ENCODE peak calls at places on chromosomes 2 and 18, in five cellular contexts. M is M059J, V is GM23338, X is A549, K is NCI-H1417. F is an unnamed sample.

GRCh38 chr18:55195863-55196262 is 236.6 kb upstream of the CCDC68 start:
- DNase-seq in K (no peak), M (no peak), X (no peak), V (no peak), F (no peak)

GRCh38 chr18:57008001-57008686 is 138.7 kb upstream of the BOD1L2 start:
- DNase-seq in X (no peak), K (no peak), M (no peak), V (peak; percentile 22), F (no peak)

GRCh38 chr2:96876036-96876810 is 6.3 kb upstream of the SEMA4C start:
- DNase-seq in X (no peak), K (no peak), V (no peak), M (peak; percentile 72), F (no peak)

GRCh38 chr18:37659906-37660305 is 94.3 kb upstream of the CELF4 start:
- DNase-seq in K (no peak), V (no peak), M (no peak), X (no peak), F (no peak)

GRCh38 chr2:119645173-119645846 is 33.7 kb upstream of the TMEM177 start:
- DNase-seq in X (no peak), M (peak; percentile 61), V (no peak), K (no peak), F (peak; percentile 25)

GRCh38 chr18:79953921-79954651 is 2.6 kb upstream of the SLC66A2 start:
- DNase-seq in X (no peak), M (peak; percentile 12), K (peak; percentile 20), V (no peak), F (no peak)

GRCh38 chr18:55264108-55264507 is 304.8 kb upstream of the CCDC68 start:
- DNase-seq in V (peak; percentile 70), K (peak; percentile 22), X (no peak), M (peak; percentile 31), F (no peak)

GRCh38 chr2:12717988-12718661 is 1.4 kb downstream of the TRIB2 start:
- DNase-seq in K (peak; percentile 88), M (peak; percentile 53), X (peak; percentile 21), V (peak; percentile 46), F (peak; percentile 35)

GRCh38 chr2:32402087-32402486 is 45.3 kb downstream of the BIRC6 start:
- DNase-seq in M (no peak), K (no peak), X (no peak), V (no peak), F (no peak)

GRCh38 chr2:184646177-184646576 is 47.8 kb downstream of the ZNF804A start:
- DNase-seq in V (no peak), X (no peak), K (no peak), M (peak; percentile 34), F (no peak)

GRCh38 chr18:3163968-3164367 is 55.8 kb downstream of the MYOM1 start:
- DNase-seq in X (no peak), M (no peak), K (no peak), V (no peak), F (no peak)